ENCODE peak calls at places on chromosomes 5 and 9, in four cellular contexts. Q is cardiac muscle cell, V is tibial nerve, X is uterus. P is an unnamed sample. For H3K4me1 and H3K27me3, the result is how much of the 10 kb centered on the place peaks cover.

GRCh38 chr9:87675906-87676515 is 49.9 kb upstream of the CTSL start:
- DNase-seq in X (no peak), Q (no peak), V (no peak), P (no peak)

GRCh38 chr5:90802695-90803317 is 244.2 kb downstream of the ADGRV1 start:
- DNase-seq in X (no peak), Q (peak), V (no peak), P (no peak)

GRCh38 chr5:77400645-77401044 is 91.5 kb downstream of the WDR41 start:
- DNase-seq in X (no peak), V (no peak), Q (no peak), P (no peak)

GRCh38 chr9:5832543-5833529 is at the start of gene ERMP1:
- DNase-seq in Q (peak), V (peak), X (peak), P (peak)

GRCh38 chr5:57221049-57221568 is 47.2 kb downstream of the GPBP1 start:
- DNase-seq in X (no peak), V (no peak), Q (peak), P (no peak)

GRCh38 chr5:87899109-87900100 is 369.2 kb downstream of the TMEM161B start:
- DNase-seq in X (no peak), Q (no peak), V (peak), P (peak)

GRCh38 chr5:54804086-54804485 is 181.3 kb downstream of the ESM1 start:
- DNase-seq in X (no peak), Q (no peak), V (no peak), P (no peak)

GRCh38 chr9:14616188-14616982 is 76.8 kb downstream of the ZDHHC21 start:
- DNase-seq in Q (peak), X (no peak), V (no peak), P (no peak)

GRCh38 chr5:142175461-142176142 is 67.0 kb downstream of the NDFIP1 start:
- DNase-seq in Q (no peak), X (no peak), V (no peak), P (no peak)

GRCh38 chr5:149550267-149550582 is 1.0 kb downstream of the CSNK1A1 start:
- DNase-seq in X (no peak), V (no peak), Q (peak), P (no peak)

GRCh38 chr9:88713022-88713421 is 178.0 kb downstream of the NXNL2 start:
- DNase-seq in Q (no peak), X (no peak), V (no peak), P (no peak)

GRCh38 chr9:4068449-4068848 is 231.4 kb downstream of the GLIS3 start:
- DNase-seq in X (no peak), V (no peak), Q (no peak), P (no peak)

GRCh38 chr9:83432104-83432627 is 106.0 kb downstream of the FRMD3 start:
- DNase-seq in V (peak), X (peak), Q (peak), P (peak)

GRCh38 chr9:127131871-127132270 is 9.4 kb upstream of the ANGPTL2 start:
- DNase-seq in V (no peak), X (no peak), Q (peak), P (no peak)

GRCh38 chr9:92774274-92774673 is 9.6 kb upstream of the BICD2 start:
- DNase-seq in Q (peak), X (no peak), V (no peak), P (no peak)

GRCh38 chr5:148922606-148923005 is 96.2 kb downstream of the ADRB2 start:
- DNase-seq in X (no peak), V (no peak), Q (no peak), P (no peak)

GRCh38 chr5:126683912-126684311 is 83.2 kb downstream of the PHAX start:
- DNase-seq in X (no peak), Q (no peak), V (no peak), P (no peak)

GRCh38 chr5:137862251-137862650 is 5.4 kb upstream of the MYOT start:
- DNase-seq in V (no peak), X (no peak), Q (no peak), P (no peak)

GRCh38 chr9:135649508-135649907 is 10.2 kb upstream of the GLT6D1 start:
- DNase-seq in X (no peak), Q (no peak), V (no peak), P (no peak)

GRCh38 chr5:137199966-137200365 is 299.2 kb downstream of the SPOCK1 start:
- DNase-seq in Q (peak), V (no peak), X (no peak), P (no peak)

GRCh38 chr5:107736608-107737007 is 65.9 kb upstream of the EFNA5 start:
- DNase-seq in Q (peak), V (no peak), X (no peak), P (no peak)

GRCh38 chr5:135460246-135461033 is 8.3 kb upstream of the TIFAB start:
- DNase-seq in X (no peak), Q (no peak), V (no peak), P (no peak)

GRCh38 chr5:135458921-135459331 is 6.8 kb upstream of the TIFAB start:
- DNase-seq in X (no peak), V (no peak), Q (peak), P (no peak)

GRCh38 chr5:135465391-135466122 is 13.4 kb upstream of the TIFAB start:
- DNase-seq in X (no peak), V (no peak), Q (no peak), P (no peak)

GRCh38 chr5:135461752-135462151 is 9.6 kb upstream of the TIFAB start:
- DNase-seq in V (no peak), X (no peak), Q (no peak), P (no peak)

GRCh38 chr5:135462304-135462703 is 10.2 kb upstream of the TIFAB start:
- DNase-seq in X (no peak), V (no peak), Q (peak), P (no peak)
- H3K4me1 ChIP-seq in X (under half), V (under half), Q (under half), P (under half)

GRCh38 chr9:18493361-18494015 is 19.5 kb downstream of the ADAMTSL1 start:
- DNase-seq in V (no peak), X (no peak), Q (no peak), P (no peak)
- H3K27ac ChIP-seq in V (no peak), X (peak), Q (no peak), P (no peak)

GRCh38 chr9:131092548-131093440 is 3.5 kb upstream of the AIF1L start:
- DNase-seq in Q (no peak), X (no peak), V (no peak), P (no peak)
- H3K27me3 ChIP-seq in Q (under half), X (under half), V (under half), P (half or more)

GRCh38 chr9:21810388-21810787 is 8.0 kb downstream of the MTAP start:
- DNase-seq in Q (no peak), V (no peak), X (no peak), P (no peak)

GRCh38 chr9:21804336-21804735 is 1.9 kb downstream of the MTAP start:
- DNase-seq in V (no peak), Q (no peak), X (no peak), P (no peak)

GRCh38 chr9:21804791-21805190 is 2.4 kb downstream of the MTAP start:
- DNase-seq in V (no peak), Q (no peak), X (no peak), P (no peak)

GRCh38 chr9:21803674-21804048 is 1.2 kb downstream of the MTAP start:
- DNase-seq in X (no peak), Q (peak), V (no peak), P (no peak)

GRCh38 chr9:21806644-21807043 is 4.2 kb downstream of the MTAP start:
- DNase-seq in X (no peak), V (no peak), Q (no peak), P (peak)
- H3K4me1 ChIP-seq in X (under half), V (under half), Q (under half), P (half or more)

P was measured in left ventricle myocardium inferior.